ENCODE peak calls at places on chromosomes 4 and X, in four cellular contexts. S is epithelial cell of esophagus, X is iris pigment epithelial cell, I is NCI-H2081. V is an unnamed sample.

GRCh38 chr4:46830971-46831454 is 78.0 kb downstream of the COX7B2 start:
- DNase-seq in S (no peak), X (no peak), I (no peak), V (no peak)

GRCh38 chr4:169116270-169116901 is 106.3 kb upstream of the CBR4 start:
- DNase-seq in S (peak), X (peak), I (no peak), V (no peak)

GRCh38 chr4:65943076-65943475 is 272.8 kb upstream of the EPHA5 start:
- DNase-seq in S (peak), X (peak), I (no peak), V (no peak)

GRCh38 chr4:92305148-92305877 is 1.5 kb downstream of the GRID2 start:
- DNase-seq in S (peak), X (peak), I (no peak), V (no peak)

GRCh38 chr4:76208005-76208765 is 5.4 kb downstream of the SCARB2 start:
- DNase-seq in S (peak), X (peak), I (no peak), V (no peak)

GRCh38 chr4:39134674-39135073 is 47.7 kb upstream of the WDR19 start:
- DNase-seq in S (no peak), X (no peak), I (no peak), V (peak)

GRCh38 chr4:98341309-98341708 is 80.1 kb downstream of the RAP1GDS1 start:
- DNase-seq in S (no peak), X (peak), I (no peak), V (no peak)

GRCh38 chr4:134539729-134540231 is 338.2 kb upstream of the PABPC4L start:
- DNase-seq in S (no peak), X (no peak), I (no peak), V (no peak)

GRCh38 chr4:74793757-74794340 is 474 bp downstream of the BTC start:
- DNase-seq in S (peak), X (peak), I (peak), V (peak)

GRCh38 chr4:55017406-55017805 is 108.0 kb downstream of the KDR start:
- DNase-seq in S (peak), X (no peak), I (no peak), V (no peak)

GRCh38 chr4:168319486-168320019 is 1.0 kb upstream of the DDX60 start:
- DNase-seq in S (peak), X (no peak), I (no peak), V (no peak)

GRCh38 chrX:103828529-103828928 is 3.5 kb downstream of the RAB9B start:
- DNase-seq in S (no peak), X (no peak), I (no peak), V (no peak)